ENCODE peak calls at places on chromosomes 1 and 21, in nine cellular contexts. One of them, this sample, is unnamed.

GRCh38 chr1:51653127-51653526 is 36.2 kb downstream of the OSBPL9 start:
- DNase-seq in hepatocyte: no peak
- DNase-seq in fibroblast of lung: no peak
- DNase-seq in GM23338: no peak
- DNase-seq in keratinocyte: no peak
- DNase-seq in PC-3: no peak
- DNase-seq in GM23248: no peak
- DNase-seq in DND-41: no peak
- DNase-seq in neural progenitor cell: peak; percentile 11
- DNase-seq in this sample: no peak

GRCh38 chr1:91774520-91775203 is 111.3 kb downstream of the TGFBR3 start:
- DNase-seq in keratinocyte: no peak
- DNase-seq in PC-3: no peak
- DNase-seq in neural progenitor cell: no peak
- DNase-seq in fibroblast of lung: peak; percentile 75
- DNase-seq in GM23248: peak; percentile 88
- DNase-seq in hepatocyte: no peak
- DNase-seq in DND-41: no peak
- DNase-seq in GM23338: no peak
- DNase-seq in this sample: no peak

GRCh38 chr1:231866392-231867331 is 240.1 kb downstream of the DISC1 start:
- DNase-seq in PC-3: peak; percentile 79
- DNase-seq in keratinocyte: no peak
- DNase-seq in fibroblast of lung: peak; percentile 60
- DNase-seq in GM23248: peak; percentile 66
- DNase-seq in hepatocyte: peak; percentile 80
- DNase-seq in neural progenitor cell: peak; percentile 80
- DNase-seq in DND-41: peak; percentile 60
- DNase-seq in GM23338: peak; percentile 86
- DNase-seq in this sample: peak; percentile 23

GRCh38 chr1:100584761-100585745 is 47.1 kb downstream of the GPR88 start:
- DNase-seq in fibroblast of lung: peak; percentile 82
- DNase-seq in neural progenitor cell: no peak
- DNase-seq in keratinocyte: no peak
- DNase-seq in PC-3: peak; percentile 44
- DNase-seq in GM23248: peak; percentile 61
- DNase-seq in hepatocyte: no peak
- DNase-seq in DND-41: no peak
- DNase-seq in GM23338: no peak
- DNase-seq in this sample: no peak

GRCh38 chr1:15132961-15133360 is 20.6 kb upstream of the TMEM51 start:
- DNase-seq in hepatocyte: peak; percentile 52
- DNase-seq in PC-3: no peak
- DNase-seq in GM23248: no peak
- DNase-seq in fibroblast of lung: no peak
- DNase-seq in keratinocyte: no peak
- DNase-seq in DND-41: no peak
- DNase-seq in neural progenitor cell: no peak
- DNase-seq in GM23338: no peak
- DNase-seq in this sample: no peak

GRCh38 chr21:36908260-36908908 is 58.1 kb downstream of the HLCS start:
- DNase-seq in GM23248: peak; percentile 51
- DNase-seq in fibroblast of lung: peak; percentile 27
- DNase-seq in PC-3: peak; percentile 69
- DNase-seq in hepatocyte: no peak
- DNase-seq in neural progenitor cell: no peak
- DNase-seq in GM23338: no peak
- DNase-seq in keratinocyte: no peak
- DNase-seq in DND-41: no peak
- DNase-seq in this sample: no peak

GRCh38 chr1:175493321-175493998 is 249.9 kb downstream of the TNR start:
- DNase-seq in DND-41: no peak
- DNase-seq in fibroblast of lung: no peak
- DNase-seq in GM23248: no peak
- DNase-seq in neural progenitor cell: peak; percentile 18
- DNase-seq in keratinocyte: no peak
- DNase-seq in GM23338: peak; percentile 30
- DNase-seq in hepatocyte: no peak
- DNase-seq in PC-3: no peak
- DNase-seq in this sample: no peak

GRCh38 chr1:39105841-39106765 is 80.0 kb downstream of the NDUFS5 start:
- DNase-seq in GM23338: peak; percentile 62
- DNase-seq in keratinocyte: no peak
- DNase-seq in hepatocyte: peak; percentile 73
- DNase-seq in fibroblast of lung: peak; percentile 53
- DNase-seq in neural progenitor cell: peak; percentile 61
- DNase-seq in GM23248: peak; percentile 67
- DNase-seq in PC-3: peak; percentile 47
- DNase-seq in DND-41: peak; percentile 45
- DNase-seq in this sample: no peak

GRCh38 chr1:172960019-172960418 is 90.7 kb downstream of the TNFSF18 start:
- DNase-seq in DND-41: no peak
- DNase-seq in keratinocyte: no peak
- DNase-seq in fibroblast of lung: peak; percentile 83
- DNase-seq in GM23248: peak; percentile 37
- DNase-seq in hepatocyte: no peak
- DNase-seq in neural progenitor cell: no peak
- DNase-seq in PC-3: no peak
- DNase-seq in GM23338: no peak
- DNase-seq in this sample: no peak
- H2AFZ ChIP-seq in DND-41: no peak overlapping the region
- H2AFZ ChIP-seq in keratinocyte: peak overlapping the region; percentile 44
- H2AFZ ChIP-seq in fibroblast of lung: no peak overlapping the region
- H2AFZ ChIP-seq in GM23248: peak overlapping the region; percentile 47
- H2AFZ ChIP-seq in hepatocyte: no peak overlapping the region
- H2AFZ ChIP-seq in neural progenitor cell: no peak overlapping the region
- H2AFZ ChIP-seq in PC-3: no peak overlapping the region
- H2AFZ ChIP-seq in GM23338: no peak overlapping the region
- H2AFZ ChIP-seq in this sample: no peak overlapping the region

DNA sequence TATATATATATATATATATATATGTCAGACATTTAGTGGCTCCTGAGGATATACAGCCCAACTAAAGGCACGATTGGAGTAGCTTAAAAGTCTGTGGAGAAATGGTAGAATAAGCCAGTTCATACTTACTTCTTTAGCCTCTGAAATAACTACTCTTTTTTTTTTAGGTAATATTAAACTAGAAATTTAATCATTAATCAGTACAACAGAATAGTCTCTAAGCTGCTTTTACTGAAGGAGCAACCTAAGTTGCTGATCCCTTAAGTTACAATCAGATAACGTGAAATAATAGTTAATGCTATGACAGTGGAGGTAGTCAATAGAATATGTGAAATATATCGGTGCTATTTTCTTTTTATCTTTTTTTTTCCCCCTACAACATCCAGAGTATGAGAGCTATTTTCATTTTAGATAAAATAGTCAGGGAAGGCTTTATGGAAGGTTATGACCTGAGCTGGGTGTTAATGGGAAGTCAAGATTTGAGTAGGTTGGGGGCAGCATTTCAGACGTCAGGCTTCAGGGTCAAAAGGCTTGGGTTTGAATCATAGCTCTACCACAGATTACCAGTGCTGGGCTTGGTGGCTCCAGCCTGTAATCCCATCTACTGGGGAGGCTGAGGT is 15.6 kb downstream of the ZMPSTE24 start:
- DNase-seq in fibroblast of lung: no peak
- DNase-seq in neural progenitor cell: no peak
- DNase-seq in hepatocyte: no peak
- DNase-seq in DND-41: no peak
- DNase-seq in keratinocyte: no peak
- DNase-seq in GM23248: no peak
- DNase-seq in GM23338: no peak
- DNase-seq in PC-3: no peak
- DNase-seq in this sample: no peak
- H3K4me2 ChIP-seq in fibroblast of lung: no peak overlapping the region
- H3K4me2 ChIP-seq in neural progenitor cell: no peak overlapping the region
- H3K4me2 ChIP-seq in hepatocyte: no peak overlapping the region
- H3K4me2 ChIP-seq in DND-41: no peak overlapping the region
- H3K4me2 ChIP-seq in keratinocyte: no peak overlapping the region
- H3K4me2 ChIP-seq in GM23248: no peak overlapping the region
- H3K4me2 ChIP-seq in GM23338: no peak overlapping the region
- H3K4me2 ChIP-seq in PC-3: no peak overlapping the region
- H3K4me2 ChIP-seq in this sample: no peak overlapping the region

GRCh38 chr1:115337633-115338456 is at the start of gene NGF:
- DNase-seq in keratinocyte: no peak
- DNase-seq in fibroblast of lung: peak; percentile 80
- DNase-seq in neural progenitor cell: peak; percentile 86
- DNase-seq in DND-41: no peak
- DNase-seq in PC-3: peak; percentile 67
- DNase-seq in GM23338: peak; percentile 86
- DNase-seq in GM23248: peak; percentile 94
- DNase-seq in hepatocyte: peak; percentile 76
- DNase-seq in this sample: no peak
- TF ChIP-seq EZH2 in keratinocyte: no peak
- TF ChIP-seq EZH2 in fibroblast of lung: no peak
- TF ChIP-seq EZH2 in neural progenitor cell: peak; percentile 77
- TF ChIP-seq EZH2 in DND-41: no peak
- TF ChIP-seq EZH2 in PC-3: no peak
- TF ChIP-seq EZH2 in GM23338: no peak
- TF ChIP-seq EZH2 in GM23248: no peak
- TF ChIP-seq EZH2 in hepatocyte: no peak
- TF ChIP-seq EZH2 in this sample: no peak

GRCh38 chr1:99004270-99005141 is at the start of gene PLPPR5:
- DNase-seq in hepatocyte: peak; percentile 42
- DNase-seq in neural progenitor cell: peak; percentile 83
- DNase-seq in DND-41: no peak
- DNase-seq in GM23338: peak; percentile 69
- DNase-seq in fibroblast of lung: peak; percentile 44
- DNase-seq in keratinocyte: no peak
- DNase-seq in PC-3: no peak
- DNase-seq in GM23248: peak; percentile 68
- DNase-seq in this sample: no peak
- H2AFZ ChIP-seq in hepatocyte: peak within 1 kb of the TSS; percentile 56
- H2AFZ ChIP-seq in neural progenitor cell: peak within 1 kb of the TSS; percentile 94
- H2AFZ ChIP-seq in DND-41: no peak within 1 kb of the TSS
- H2AFZ ChIP-seq in GM23338: peak within 1 kb of the TSS; percentile 97
- H2AFZ ChIP-seq in fibroblast of lung: peak within 1 kb of the TSS; percentile 77
- H2AFZ ChIP-seq in keratinocyte: peak within 1 kb of the TSS; percentile 69
- H2AFZ ChIP-seq in PC-3: peak within 1 kb of the TSS; percentile 61
- H2AFZ ChIP-seq in GM23248: peak within 1 kb of the TSS; percentile 61
- H2AFZ ChIP-seq in this sample: no peak within 1 kb of the TSS

GRCh38 chr1:55374801-55375616 is 159.8 kb upstream of the USP24 start:
- DNase-seq in neural progenitor cell: no peak
- DNase-seq in fibroblast of lung: no peak
- DNase-seq in hepatocyte: no peak
- DNase-seq in keratinocyte: no peak
- DNase-seq in PC-3: peak; percentile 90
- DNase-seq in DND-41: no peak
- DNase-seq in GM23338: no peak
- DNase-seq in GM23248: peak; percentile 63
- DNase-seq in this sample: no peak
- H3K4me2 ChIP-seq in neural progenitor cell: no peak overlapping the region
- H3K4me2 ChIP-seq in fibroblast of lung: no peak overlapping the region
- H3K4me2 ChIP-seq in hepatocyte: no peak overlapping the region
- H3K4me2 ChIP-seq in keratinocyte: no peak overlapping the region
- H3K4me2 ChIP-seq in PC-3: peak overlapping the region; percentile 64
- H3K4me2 ChIP-seq in DND-41: no peak overlapping the region
- H3K4me2 ChIP-seq in GM23338: no peak overlapping the region
- H3K4me2 ChIP-seq in GM23248: no peak overlapping the region
- H3K4me2 ChIP-seq in this sample: no peak overlapping the region

GRCh38 chr1:11478571-11479374 is at the start of gene DISP3:
- DNase-seq in fibroblast of lung: peak; percentile 46
- DNase-seq in GM23338: peak; percentile 95
- DNase-seq in keratinocyte: no peak
- DNase-seq in DND-41: peak; percentile 94
- DNase-seq in PC-3: peak; percentile 66
- DNase-seq in neural progenitor cell: peak; percentile 96
- DNase-seq in hepatocyte: peak; percentile 82
- DNase-seq in GM23248: peak; percentile 57
- DNase-seq in this sample: peak; percentile 56
- TF ChIP-seq EZH2 in fibroblast of lung: no peak
- TF ChIP-seq EZH2 in GM23338: no peak
- TF ChIP-seq EZH2 in keratinocyte: no peak
- TF ChIP-seq EZH2 in DND-41: no peak
- TF ChIP-seq EZH2 in PC-3: no peak
- TF ChIP-seq EZH2 in neural progenitor cell: peak; percentile 9
- TF ChIP-seq EZH2 in hepatocyte: peak; percentile 12
- TF ChIP-seq EZH2 in GM23248: no peak
- TF ChIP-seq EZH2 in this sample: no peak

GRCh38 chr21:44582055-44582454 is 1.7 kb upstream of the KRTAP10-5 start:
- DNase-seq in DND-41: no peak
- DNase-seq in fibroblast of lung: no peak
- DNase-seq in hepatocyte: no peak
- DNase-seq in GM23338: no peak
- DNase-seq in keratinocyte: no peak
- DNase-seq in GM23248: no peak
- DNase-seq in neural progenitor cell: no peak
- DNase-seq in PC-3: no peak
- DNase-seq in this sample: no peak
- H2AFZ ChIP-seq in DND-41: no peak overlapping the region
- H2AFZ ChIP-seq in fibroblast of lung: no peak overlapping the region
- H2AFZ ChIP-seq in hepatocyte: no peak overlapping the region
- H2AFZ ChIP-seq in GM23338: no peak overlapping the region
- H2AFZ ChIP-seq in keratinocyte: no peak overlapping the region
- H2AFZ ChIP-seq in GM23248: no peak overlapping the region
- H2AFZ ChIP-seq in neural progenitor cell: no peak overlapping the region
- H2AFZ ChIP-seq in PC-3: no peak overlapping the region
- H2AFZ ChIP-seq in this sample: no peak overlapping the region

This sample was measured in HCT116.